ENCODE peak calls at places on chromosome 17, in seven cellular contexts. P is fibroblast of the conjunctiva; W is psoas muscle; N is activated effector memory CD4-positive, alpha-beta T cell treated with anti-CD3 and anti-CD28 coated beads, Interleukin-2, amount 50 U/mL, for 16 hours; Y is mucosa of descending colon; G is foreskin fibroblast; Q is neural progenitor cell. C is an unnamed sample.

GRCh38 chr17:3927628-3928010 is 11.4 kb upstream of the P2RX1 start:
- DNase-seq in N (no peak), P (no peak), G (no peak), Y (no peak), W (no peak), Q (no peak), C (no peak)

GRCh38 chr17:20077978-20078674 is 69.0 kb downstream of the SPECC1 start:
- DNase-seq in Y (no peak), P (no peak), Q (no peak), G (no peak), N (no peak), W (no peak), C (no peak)

GRCh38 chr17:56913000-56913866 is 616 bp downstream of the TRIM25 start:
- DNase-seq in P (no peak), N (peak; percentile 69), W (peak; percentile 32), G (no peak), Q (peak; percentile 59), Y (no peak), C (no peak)

GRCh38 chr17:4806420-4806769 is 557 bp upstream of the PLD2 start:
- DNase-seq in G (no peak), Y (peak; percentile 36), Q (no peak), P (no peak), N (no peak), W (no peak), C (no peak)

GRCh38 chr17:52419256-52419655 is 260.7 kb upstream of the CA10 start:
- DNase-seq in Y (no peak), G (no peak), N (no peak), P (peak; percentile 0), Q (no peak), W (no peak), C (no peak)

GRCh38 chr17:58232707-58233156 is 5.7 kb upstream of the LPO start:
- DNase-seq in P (no peak), Q (no peak), G (peak; percentile 72), N (no peak), Y (no peak), W (no peak), C (peak; percentile 27)

GRCh38 chr17:41697122-41697962 is 8.7 kb downstream of the EIF1 start:
- DNase-seq in G (peak; percentile 62), N (no peak), Q (no peak), Y (peak; percentile 70), P (no peak), W (peak; percentile 73), C (no peak)

GRCh38 chr17:60577147-60577925 is 22.7 kb upstream of the PPM1D start:
- DNase-seq in P (peak; percentile 53), N (no peak), Q (no peak), Y (peak; percentile 52), W (no peak), G (peak; percentile 37), C (no peak)

GRCh38 chr17:34895388-34895787 is 65.9 kb downstream of the CCT6B start:
- DNase-seq in G (no peak), Q (peak; percentile 32), W (no peak), P (no peak), N (no peak), Y (no peak), C (no peak)

GRCh38 chr17:43125967-43126910 is 1.1 kb upstream of the BRCA1 start:
- DNase-seq in N (peak; percentile 63), Y (no peak), W (no peak), Q (peak; percentile 18), P (no peak), G (no peak), C (no peak)

GRCh38 chr17:17497065-17497844 is 1.1 kb upstream of the RASD1 start:
- DNase-seq in Q (no peak), P (no peak), W (peak; percentile 13), G (no peak), N (no peak), Y (no peak), C (no peak)